ENCODE peak calls at places on chromosomes 16 and 17, in nine cellular contexts. N is left ventricle myocardium inferior, R is K562, H is adrenal gland, S is stomach, V is hepatocyte, F is cardiac fibroblast, B is neural progenitor cell, Z is GM12865. Q is an unnamed sample.

GRCh38 chr16:88856828-88857727 is at the start of the genes GALNS and TRAPPC2L:
- DNase-seq in Z (peak; percentile 98), B (peak; percentile 100), R (peak; percentile 99), V (peak; percentile 100), F (peak; percentile 95), N (peak; percentile 99), H (peak; percentile 99), S (peak; percentile 100), Q (peak; percentile 97)

GRCh38 chr16:15972046-15972868 is 22.8 kb downstream of the ABCC1 start:
- DNase-seq in V (no peak), R (no peak), Z (no peak), S (no peak), B (no peak), F (no peak), N (no peak), H (no peak), Q (no peak)

GRCh38 chr16:28196331-28196987 is 15.3 kb downstream of the XPO6 start:
- DNase-seq in Z (no peak), S (no peak), F (no peak), V (no peak), B (no peak), N (no peak), R (no peak), H (no peak), Q (no peak)

GRCh38 chr17:43660816-43661493 is 767 bp downstream of the MEOX1 start:
- DNase-seq in H (no peak), N (no peak), S (no peak), B (no peak), F (no peak), V (no peak), R (no peak), Z (no peak), Q (no peak)

GRCh38 chr16:81480856-81481821 is 36.5 kb downstream of the CMIP start:
- DNase-seq in B (no peak), F (peak; percentile 60), Z (peak; percentile 97), R (peak; percentile 56), S (peak; percentile 57), H (peak; percentile 86), V (peak; percentile 61), N (no peak), Q (no peak)

GRCh38 chr17:32491371-32492280 is 4.8 kb downstream of the CDK5R1 start:
- DNase-seq in V (no peak), B (no peak), H (no peak), S (no peak), N (no peak), F (no peak), Z (peak; percentile 42), R (peak; percentile 33), Q (no peak)

GRCh38 chr16:88456356-88457292 is 3.5 kb downstream of the ZFPM1 start:
- DNase-seq in B (no peak), N (no peak), S (no peak), Z (no peak), V (no peak), R (no peak), F (no peak), H (no peak), Q (no peak)

GRCh38 chr16:4261557-4262172 is 11.2 kb downstream of the TFAP4 start:
- DNase-seq in V (peak; percentile 66), B (peak; percentile 89), Z (peak; percentile 26), S (no peak), H (no peak), N (no peak), R (peak; percentile 61), F (peak; percentile 35), Q (peak; percentile 34)

GRCh38 chr17:42266918-42267766 is 9.0 kb downstream of the STAT5B start:
- DNase-seq in V (peak; percentile 54), R (peak; percentile 43), Z (no peak), B (no peak), S (no peak), H (no peak), F (peak; percentile 95), N (no peak), Q (peak; percentile 69)

GRCh38 chr17:64781394-64781793 is 119.3 kb upstream of the SMURF2 start:
- DNase-seq in S (peak; percentile 67), B (peak; percentile 50), N (peak; percentile 69), Z (peak; percentile 49), R (no peak), V (peak; percentile 51), H (peak; percentile 83), F (peak; percentile 43), Q (peak; percentile 53)

GRCh38 chr16:74901606-74902005 is 83.3 kb downstream of the WDR59 start:
- DNase-seq in S (no peak), F (no peak), B (no peak), V (no peak), R (no peak), H (no peak), Z (no peak), N (no peak), Q (no peak)

GRCh38 chr17:44751806-44752205 is 7.0 kb upstream of the ADAM11 start:
- DNase-seq in H (no peak), R (no peak), F (no peak), B (no peak), Z (no peak), V (no peak), S (no peak), N (no peak), Q (no peak)

GRCh38 chr16:56889206-56889605 is 24.2 kb downstream of the SLC12A3 start:
- DNase-seq in B (no peak), N (no peak), F (no peak), V (no peak), Z (no peak), H (no peak), R (peak; percentile 57), S (peak; percentile 61), Q (no peak)

GRCh38 chr17:54544239-54544638 is 356.4 kb upstream of the TOM1L1 start:
- DNase-seq in B (peak; percentile 63), S (no peak), N (no peak), R (no peak), F (no peak), V (peak; percentile 32), H (no peak), Z (no peak), Q (no peak)

GRCh38 chr16:86618431-86619262 is 40.3 kb downstream of the FOXL1 start:
- DNase-seq in N (no peak), S (no peak), F (peak; percentile 35), H (no peak), B (no peak), Z (no peak), V (no peak), R (no peak), Q (no peak)

GRCh38 chr17:79632432-79632735 is 21.5 kb upstream of the RBFOX3 start:
- DNase-seq in R (no peak), H (peak; percentile 18), V (no peak), Z (no peak), N (peak; percentile 3), B (no peak), F (no peak), S (peak; percentile 5), Q (no peak)

GRCh38 chr17:65966311-65966710 is 225.6 kb downstream of the CEP112 start:
- DNase-seq in F (no peak), B (no peak), N (no peak), R (no peak), V (peak; percentile 50), Z (no peak), H (no peak), S (no peak), Q (no peak)

GRCh38 chr17:1053661-1054360 is 56.9 kb downstream of the TIMM22 start:
- DNase-seq in R (no peak), V (no peak), B (no peak), S (no peak), F (no peak), H (no peak), Z (no peak), N (no peak), Q (no peak)

GRCh38 chr16:69438465-69438864 is 14.0 kb downstream of the CYB5B start:
- DNase-seq in Z (peak; percentile 44), H (no peak), R (no peak), B (no peak), V (no peak), N (no peak), S (no peak), F (no peak), Q (no peak)

GRCh38 chr16:69444873-69445517 is 20.6 kb downstream of the CYB5B start:
- DNase-seq in V (no peak), B (no peak), F (peak; percentile 68), N (no peak), R (no peak), Z (no peak), H (no peak), S (no peak), Q (no peak)

GRCh38 chr16:69448470-69449193 is 24.2 kb downstream of the CYB5B start:
- DNase-seq in N (no peak), S (no peak), V (no peak), F (peak; percentile 28), B (no peak), H (no peak), R (no peak), Z (no peak), Q (no peak)

GRCh38 chr16:69440236-69440635 is 15.8 kb downstream of the CYB5B start:
- DNase-seq in N (no peak), R (no peak), S (no peak), B (no peak), V (no peak), Z (no peak), F (no peak), H (no peak), Q (no peak)

GRCh38 chr16:69443809-69444611 is 19.6 kb downstream of the CYB5B start:
- DNase-seq in B (no peak), V (no peak), F (peak; percentile 72), R (no peak), H (peak; percentile 76), Z (no peak), S (no peak), N (peak; percentile 24), Q (peak; percentile 43)
- H3K4me3 ChIP-seq in B (no peak overlapping the region), V (no peak overlapping the region), F (no peak overlapping the region), R (peak overlapping the region; percentile 16), H (no peak overlapping the region), Z (peak overlapping the region; percentile 43), S (peak overlapping the region; percentile 34), N (peak overlapping the region; percentile 53), Q (no peak overlapping the region)

DNA sequence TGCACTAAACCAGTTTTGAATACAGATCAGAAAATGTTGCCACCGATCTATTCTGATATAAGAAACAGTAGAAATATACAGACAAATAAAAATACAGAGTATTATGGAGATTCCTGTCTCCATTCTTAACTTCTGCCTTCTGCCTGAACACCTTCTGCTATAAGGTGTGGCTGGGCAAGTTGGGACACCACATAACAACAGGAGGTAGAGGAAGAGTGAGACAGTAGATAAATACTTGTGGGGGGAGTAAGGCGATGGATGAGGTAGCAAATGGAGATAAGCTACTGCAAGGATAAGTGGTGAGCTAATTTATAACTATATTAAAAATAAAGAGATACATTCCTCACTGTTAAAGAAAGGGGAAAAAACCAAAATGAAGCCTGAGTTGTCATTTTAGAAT is 143.7 kb downstream of the CDH8 start:
- DNase-seq in H (no peak), N (no peak), F (no peak), S (no peak), Z (no peak), B (no peak), V (no peak), R (no peak), Q (peak; percentile 63)
- TF ChIP-seq CTCF in H (no peak), N (no peak), F (no peak), S (no peak), Z (no peak), B (no peak), V (no peak), R (no peak), Q (no peak)

GRCh38 chr16:84368327-84368996 is at the start of gene ATP2C2:
- DNase-seq in N (no peak), Z (no peak), R (peak; percentile 42), S (peak; percentile 78), F (no peak), H (no peak), B (peak; percentile 69), V (peak; percentile 85), Q (peak; percentile 65)
- H3K4me3 ChIP-seq in N (peak within 1 kb of the TSS; percentile 25), Z (no peak within 1 kb of the TSS), R (no peak within 1 kb of the TSS), S (peak within 1 kb of the TSS; percentile 57), F (no peak within 1 kb of the TSS), H (no peak within 1 kb of the TSS), B (peak within 1 kb of the TSS; percentile 63), V (peak within 1 kb of the TSS; percentile 49), Q (peak within 1 kb of the TSS; percentile 53)

GRCh38 chr16:30144017-30144416 is 21.0 kb upstream of the MAPK3 start:
- DNase-seq in Z (no peak), F (no peak), R (no peak), N (no peak), V (no peak), B (no peak), S (no peak), H (no peak), Q (no peak)
- TF ChIP-seq CTCF in Z (no peak), F (no peak), R (no peak), N (no peak), V (no peak), B (no peak), S (no peak), H (no peak), Q (no peak)

Q was measured in epithelial cell of esophagus.